ENCODE peak calls at places on chromosomes 3 and 15, in eight cellular contexts. C, F, T, S, N, J, R and M are unnamed samples.

GRCh38 chr3:178901204-178901603 is 170.4 kb downstream of the ZMAT3 start:
- DNase-seq in C (no peak), F (no peak), T (no peak), S (no peak), N (no peak), J (no peak), R (no peak), M (peak; percentile 64)

GRCh38 chr3:183811638-183812037 is 13.7 kb downstream of the MAP6D1 start:
- DNase-seq in C (peak; percentile 26), F (no peak), T (no peak), S (no peak), N (no peak), J (no peak), R (no peak), M (no peak)

GRCh38 chr3:101038880-101039279 is 45.7 kb upstream of the ABI3BP start:
- DNase-seq in C (no peak), F (no peak), T (no peak), S (no peak), N (no peak), J (no peak), R (no peak), M (no peak)

GRCh38 chr3:67647390-67647878 is 7.0 kb downstream of the SUCLG2 start:
- DNase-seq in C (peak; percentile 90), F (peak; percentile 98), T (peak; percentile 99), S (no peak), N (no peak), J (peak; percentile 99), R (no peak), M (peak; percentile 78)

GRCh38 chr15:70729164-70729563 is 34.2 kb downstream of the UACA start:
- DNase-seq in C (no peak), F (no peak), T (no peak), S (no peak), N (no peak), J (no peak), R (no peak), M (no peak)

GRCh38 chr15:73809728-73810501 is 56.8 kb upstream of the INSYN1 start:
- DNase-seq in C (peak; percentile 25), F (no peak), T (peak; percentile 14), S (no peak), N (no peak), J (no peak), R (no peak), M (no peak)

GRCh38 chr3:149288655-149289054 is 44.8 kb downstream of the TM4SF18 start:
- DNase-seq in C (no peak), F (no peak), T (no peak), S (no peak), N (no peak), J (no peak), R (no peak), M (no peak)

GRCh38 chr3:67526246-67526645 is 128.2 kb downstream of the SUCLG2 start:
- DNase-seq in C (peak; percentile 89), F (no peak), T (peak; percentile 98), S (no peak), N (no peak), J (peak; percentile 46), R (no peak), M (no peak)

GRCh38 chr3:13659221-13659969 is 110.5 kb downstream of the FBLN2 start:
- DNase-seq in C (no peak), F (no peak), T (no peak), S (no peak), N (no peak), J (no peak), R (no peak), M (no peak)

DNA sequence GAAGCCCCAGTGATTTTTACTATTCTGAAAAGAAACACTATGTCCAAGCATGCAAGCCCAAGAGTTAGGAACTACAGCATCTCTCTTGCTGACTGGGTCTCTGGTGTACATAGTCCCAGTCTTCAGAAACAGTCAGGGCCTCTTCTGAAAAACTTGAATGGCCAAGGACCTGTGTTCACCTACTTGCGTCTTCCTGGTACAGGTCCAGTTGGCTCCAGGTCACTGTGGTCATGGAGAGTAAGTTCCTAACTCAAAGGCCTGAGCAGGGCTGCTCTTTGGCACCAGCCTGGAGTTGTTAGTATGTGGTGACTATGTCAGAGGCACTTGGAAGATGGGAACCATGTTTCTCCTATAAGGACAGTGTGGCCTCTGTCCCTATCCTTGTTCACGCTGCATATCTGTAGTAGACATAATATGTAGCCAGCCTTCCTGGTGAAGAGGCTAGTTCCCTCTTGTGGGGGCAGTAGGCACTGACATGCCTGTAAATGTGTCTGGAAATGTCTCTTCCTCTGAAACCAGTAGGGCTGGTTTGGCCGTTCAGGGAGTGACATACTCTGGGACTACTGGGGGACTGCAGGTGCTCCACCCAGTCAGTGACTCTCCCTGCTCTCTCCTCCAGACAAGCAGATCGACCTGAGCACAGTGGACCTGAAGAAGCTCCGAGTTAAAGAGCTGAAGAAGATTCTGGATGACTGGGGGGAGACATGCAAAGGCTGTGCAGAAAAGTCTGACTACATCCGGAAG is 2.6 kb upstream of the RBM15B start:
- DNase-seq in C (peak; percentile 79), F (peak; percentile 45), T (no peak), S (peak; percentile 54), N (peak; percentile 56), J (peak; percentile 52), R (no peak), M (peak; percentile 71)
- H3K4me1 ChIP-seq in C (peaks cover 51% of the 10 kb centered on the region), F (peaks cover 64% of the 10 kb centered on the region), T (peaks cover 24% of the 10 kb centered on the region), S (peaks cover 29% of the 10 kb centered on the region), N (peaks cover 6% of the 10 kb centered on the region), J (peaks cover 36% of the 10 kb centered on the region), R (peaks cover 34% of the 10 kb centered on the region), M (peaks cover 43% of the 10 kb centered on the region)

GRCh38 chr15:78810377-78811123 is 714 bp downstream of the ADAMTS7 start:
- DNase-seq in C (peak; percentile 32), F (no peak), T (peak; percentile 45), S (peak; percentile 63), N (peak; percentile 45), J (peak; percentile 73), R (peak; percentile 74), M (peak; percentile 98)

GRCh38 chr15:78811825-78812183 is 540 bp upstream of the ADAMTS7 start:
- DNase-seq in C (no peak), F (no peak), T (no peak), S (no peak), N (no peak), J (no peak), R (no peak), M (no peak)

GRCh38 chr15:78811124-78811824 is at the start of gene ADAMTS7:
- DNase-seq in C (peak; percentile 51), F (no peak), T (peak; percentile 70), S (peak; percentile 91), N (peak; percentile 90), J (peak; percentile 80), R (peak; percentile 96), M (peak; percentile 100)

GRCh38 chr15:78808550-78808949 is 2.7 kb downstream of the ADAMTS7 start:
- DNase-seq in C (peak; percentile 35), F (peak; percentile 39), T (peak; percentile 20), S (peak; percentile 79), N (peak; percentile 70), J (no peak), R (peak; percentile 63), M (peak; percentile 86)

DNA sequence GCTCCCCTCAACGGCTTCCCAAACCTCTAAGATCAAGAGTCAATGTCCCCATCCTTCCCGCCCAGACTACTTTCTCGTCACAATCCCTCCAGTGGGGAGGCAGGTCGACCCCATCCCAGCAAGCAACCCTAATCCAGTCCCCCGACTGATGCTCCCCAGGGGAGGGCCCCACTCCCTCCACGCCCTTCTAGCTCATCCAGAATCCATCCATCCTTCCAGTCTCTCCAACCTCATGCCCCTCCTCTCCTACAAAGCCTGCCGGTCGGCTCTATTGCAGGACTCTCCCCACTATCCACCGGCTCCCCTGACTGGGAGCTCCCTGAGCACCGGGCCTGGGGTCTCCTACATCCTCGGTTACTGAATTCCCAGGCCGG is 1.3 kb downstream of the ADAMTS7 start:
- DNase-seq in C (no peak), F (no peak), T (peak; percentile 3), S (no peak), N (no peak), J (no peak), R (no peak), M (no peak)
- H2AFZ ChIP-seq in C (peak overlapping the region; percentile 96), F (no peak overlapping the region), T (no peak overlapping the region), S (peak overlapping the region; percentile 90), N (no peak overlapping the region), J (peak overlapping the region; percentile 21), R (peak overlapping the region; percentile 88), M (peak overlapping the region; percentile 84)

DNA sequence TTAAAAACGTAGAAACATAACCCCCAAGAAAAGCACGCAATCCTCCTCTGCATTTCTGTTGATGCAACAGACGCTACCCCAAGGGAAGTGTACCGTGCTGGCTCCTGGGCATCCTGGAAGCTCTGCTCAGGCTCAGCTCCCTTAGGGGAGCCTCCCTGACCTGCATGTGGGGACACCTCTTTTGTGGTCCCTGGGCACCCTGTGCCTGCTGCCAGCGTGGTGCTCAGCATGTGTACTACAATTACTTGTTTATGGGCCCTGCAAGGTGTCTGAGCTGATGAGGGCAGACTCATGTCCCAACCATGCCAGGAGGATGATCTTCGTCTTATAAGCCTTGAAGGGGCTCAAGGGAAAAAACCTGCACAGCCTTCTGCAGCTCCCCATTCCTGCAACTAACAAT is 18.3 kb downstream of the EHD4 start:
- DNase-seq in C (no peak), F (no peak), T (no peak), S (no peak), N (no peak), J (no peak), R (no peak), M (no peak)
- H3K4me1 ChIP-seq in C (no peaks in the 10 kb centered on the region), F (no peaks in the 10 kb centered on the region), T (peaks cover 7% of the 10 kb centered on the region), S (peaks cover 12% of the 10 kb centered on the region), N (no peaks in the 10 kb centered on the region), J (peaks cover 37% of the 10 kb centered on the region), R (no peaks in the 10 kb centered on the region), M (peaks cover 20% of the 10 kb centered on the region)

GRCh38 chr3:151863611-151864010 is 9.8 kb upstream of the SUCNR1 start:
- DNase-seq in C (no peak), F (no peak), T (peak; percentile 76), S (no peak), N (no peak), J (no peak), R (no peak), M (no peak)

GRCh38 chr3:151866711-151867410 is 6.6 kb upstream of the SUCNR1 start:
- DNase-seq in C (no peak), F (no peak), T (no peak), S (no peak), N (no peak), J (peak; percentile 33), R (no peak), M (no peak)

GRCh38 chr3:151869186-151869585 is 4.3 kb upstream of the SUCNR1 start:
- DNase-seq in C (no peak), F (no peak), T (no peak), S (no peak), N (no peak), J (peak; percentile 74), R (peak; percentile 11), M (no peak)

GRCh38 chr3:151859905-151860304 is 13.5 kb upstream of the SUCNR1 start:
- DNase-seq in C (no peak), F (no peak), T (peak; percentile 86), S (no peak), N (no peak), J (no peak), R (no peak), M (no peak)

DNA sequence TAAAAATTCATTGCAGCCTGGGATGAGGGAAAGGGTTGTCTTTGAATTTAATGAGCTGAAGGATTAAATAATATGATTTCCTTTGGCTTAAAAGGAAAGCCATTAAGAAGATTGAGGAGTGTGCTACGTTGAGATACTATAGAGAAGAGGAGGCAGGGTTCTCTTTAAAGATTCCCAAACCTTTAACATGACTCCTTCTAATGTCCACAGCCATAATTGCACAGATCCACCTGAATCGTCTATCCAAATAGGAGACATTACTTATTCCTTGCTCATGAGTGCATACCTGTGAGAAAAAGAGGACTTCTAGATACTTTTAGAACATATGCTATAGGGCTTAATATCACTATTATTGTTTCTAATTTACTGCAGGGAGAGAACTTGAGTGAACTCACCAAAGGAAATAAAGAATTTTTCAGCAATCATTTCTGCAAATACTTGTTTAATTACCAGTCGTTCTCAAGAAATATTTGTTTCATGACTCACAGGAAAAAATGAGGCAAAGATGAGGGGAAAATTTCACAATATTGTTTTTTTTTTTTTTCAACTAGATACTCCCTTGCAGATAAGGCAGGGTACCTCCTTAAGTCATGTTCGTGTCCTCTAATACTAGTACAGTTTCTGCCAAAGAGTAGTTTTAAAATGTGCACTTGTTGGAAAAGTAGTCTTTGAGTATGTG is 8.9 kb upstream of the SUCNR1 start:
- DNase-seq in C (peak; percentile 62), F (no peak), T (peak; percentile 85), S (no peak), N (no peak), J (peak; percentile 83), R (no peak), M (no peak)
- H2AFZ ChIP-seq in C (no peak overlapping the region), F (no peak overlapping the region), T (no peak overlapping the region), S (no peak overlapping the region), N (no peak overlapping the region), J (no peak overlapping the region), R (no peak overlapping the region), M (no peak overlapping the region)